ENCODE peak calls at places on chromosomes 5 and 9, in eight cellular contexts. R, C, X, K, V, F, S and L are unnamed samples.

GRCh38 chr5:64822329-64822728 is 53.6 kb downstream of the CWC27 start:
- DNase-seq in R (no peak), X (no peak), V (no peak), S (no peak), C (no peak), F (no peak), K (no peak), L (no peak)

GRCh38 chr5:43017438-43017820 is 22.7 kb downstream of the ANXA2R start:
- DNase-seq in R (no peak), S (peak), X (no peak), C (peak), K (no peak), F (no peak), V (no peak), L (peak)

GRCh38 chr5:146337264-146337904 is 1.3 kb upstream of the POU4F3 start:
- DNase-seq in X (no peak), K (no peak), V (no peak), S (no peak), F (peak), C (no peak), R (no peak), L (no peak)

GRCh38 chr9:137309368-137310189 is 7.5 kb upstream of the NRARP start:
- DNase-seq in K (no peak), F (no peak), X (no peak), R (no peak), S (no peak), V (no peak), C (no peak), L (no peak)

GRCh38 chr9:127036437-127036836 is 86.0 kb downstream of the ANGPTL2 start:
- DNase-seq in C (no peak), X (no peak), K (no peak), R (no peak), V (no peak), F (no peak), S (no peak), L (no peak)

GRCh38 chr5:135145985-135146384 is 112.0 kb upstream of the PITX1 start:
- DNase-seq in V (no peak), K (no peak), C (no peak), F (no peak), X (no peak), S (no peak), R (no peak), L (no peak)

GRCh38 chr9:37540634-37541033 is 35.5 kb downstream of the FBXO10 start:
- DNase-seq in S (no peak), C (no peak), V (no peak), K (no peak), X (no peak), F (no peak), R (peak), L (no peak)

GRCh38 chr5:178467261-178468195 is 122.7 kb downstream of the COL23A1 start:
- DNase-seq in R (no peak), K (no peak), S (no peak), X (peak), F (no peak), V (no peak), C (peak), L (no peak)

GRCh38 chr5:41641621-41642020 is 131.2 kb upstream of the PLCXD3 start:
- DNase-seq in S (peak), C (no peak), X (peak), K (no peak), V (no peak), R (no peak), F (peak), L (no peak)
- TF ChIP-seq CTCF in S (no peak), C (peak), X (no peak), K (no peak), V (no peak), R (no peak), F (peak), L (no peak)

DNA sequence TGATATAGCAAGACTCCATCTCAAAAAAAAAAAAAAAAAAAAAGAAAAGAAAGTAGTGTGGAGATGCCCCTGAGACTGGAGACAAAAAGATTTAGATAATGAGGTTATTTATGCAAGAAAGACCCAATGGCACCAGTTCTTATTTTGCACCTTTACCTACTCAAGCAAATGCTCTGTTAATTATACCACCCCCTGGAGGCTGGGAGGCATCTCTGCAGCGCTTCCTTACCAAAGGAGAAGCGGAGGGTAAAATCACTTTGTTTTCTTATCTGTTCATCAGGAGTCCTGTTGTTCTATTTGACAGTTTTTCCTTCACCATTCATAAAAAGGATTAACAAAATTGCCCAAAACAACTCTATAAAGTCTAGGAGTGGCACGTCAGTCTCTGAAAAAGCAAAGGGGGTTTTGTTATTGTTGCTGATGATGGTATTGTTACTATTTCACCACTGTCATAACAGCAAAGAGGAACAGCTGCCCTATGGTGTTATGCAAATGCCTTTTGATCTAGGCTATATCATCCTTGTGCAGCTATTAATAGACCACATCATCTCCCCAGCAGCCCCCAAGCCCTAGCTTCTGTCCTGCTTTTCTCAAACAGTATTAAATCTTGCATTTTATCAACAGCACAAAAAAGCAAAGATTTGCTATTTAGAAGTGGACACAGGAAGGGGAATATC is 174.0 kb downstream of the PALM2AKAP2 start:
- DNase-seq in X (no peak), S (no peak), K (no peak), F (peak), C (no peak), V (no peak), R (no peak), L (no peak)
- TF ChIP-seq CTCF in X (no peak), S (peak), K (no peak), F (peak), C (peak), V (peak), R (no peak), L (no peak)

DNA sequence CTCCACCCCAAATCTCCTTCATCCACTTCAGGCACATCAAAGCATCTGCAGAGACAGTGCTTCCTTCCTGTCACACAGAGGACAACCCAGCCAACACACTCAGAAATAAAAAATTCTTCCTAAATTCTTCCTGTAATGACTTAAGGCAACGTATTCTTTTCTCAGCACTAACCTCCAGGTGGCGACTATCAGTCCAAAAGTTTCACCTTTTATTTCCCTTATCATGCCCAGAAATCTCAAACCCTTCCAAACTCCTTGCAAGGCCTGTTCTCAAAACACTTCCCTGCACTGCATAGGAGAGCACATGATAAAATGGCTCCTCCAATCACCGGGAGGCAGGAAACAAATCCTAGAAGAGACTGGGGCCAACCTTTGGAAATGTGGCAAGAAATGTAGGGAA is 35.1 kb downstream of the SLIT3 start:
- DNase-seq in K (no peak), S (no peak), C (peak), F (peak), X (peak), V (no peak), R (no peak), L (no peak)
- TF ChIP-seq CTCF in K (no peak), S (no peak), C (peak), F (peak), X (peak), V (peak), R (no peak), L (peak)

DNA sequence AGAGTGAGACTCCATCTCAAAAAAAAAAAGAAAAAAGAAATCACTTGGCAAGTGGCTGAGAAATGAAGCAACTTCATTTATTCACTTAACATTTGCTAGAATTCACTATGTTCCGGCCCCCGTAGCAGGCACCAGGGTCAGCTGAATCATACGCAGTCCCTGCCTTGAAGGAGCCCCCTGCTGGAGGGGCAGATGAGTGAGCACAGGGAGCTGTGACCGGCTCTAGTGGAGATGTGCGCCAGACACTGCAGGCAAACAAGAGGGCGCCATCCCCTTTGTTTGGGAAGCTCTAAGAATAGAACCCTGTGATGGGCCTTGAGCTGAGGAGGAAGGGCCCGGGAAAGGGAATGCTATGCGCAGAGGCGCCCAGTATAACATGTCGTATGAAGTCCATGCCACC is 20.2 kb upstream of the RPL26L1 start:
- DNase-seq in S (no peak), R (no peak), F (peak), V (no peak), K (no peak), X (peak), C (no peak), L (peak)
- TF ChIP-seq CTCF in S (peak), R (peak), F (peak), V (peak), K (no peak), X (peak), C (peak), L (peak)

GRCh38 chr5:34057118-34057517 is 14.1 kb upstream of the C1QTNF3 start:
- DNase-seq in S (no peak), K (no peak), R (no peak), V (no peak), F (no peak), X (no peak), C (no peak), L (no peak)
- TF ChIP-seq CTCF in S (no peak), K (no peak), R (no peak), V (no peak), F (no peak), X (no peak), C (no peak), L (no peak)

DNA sequence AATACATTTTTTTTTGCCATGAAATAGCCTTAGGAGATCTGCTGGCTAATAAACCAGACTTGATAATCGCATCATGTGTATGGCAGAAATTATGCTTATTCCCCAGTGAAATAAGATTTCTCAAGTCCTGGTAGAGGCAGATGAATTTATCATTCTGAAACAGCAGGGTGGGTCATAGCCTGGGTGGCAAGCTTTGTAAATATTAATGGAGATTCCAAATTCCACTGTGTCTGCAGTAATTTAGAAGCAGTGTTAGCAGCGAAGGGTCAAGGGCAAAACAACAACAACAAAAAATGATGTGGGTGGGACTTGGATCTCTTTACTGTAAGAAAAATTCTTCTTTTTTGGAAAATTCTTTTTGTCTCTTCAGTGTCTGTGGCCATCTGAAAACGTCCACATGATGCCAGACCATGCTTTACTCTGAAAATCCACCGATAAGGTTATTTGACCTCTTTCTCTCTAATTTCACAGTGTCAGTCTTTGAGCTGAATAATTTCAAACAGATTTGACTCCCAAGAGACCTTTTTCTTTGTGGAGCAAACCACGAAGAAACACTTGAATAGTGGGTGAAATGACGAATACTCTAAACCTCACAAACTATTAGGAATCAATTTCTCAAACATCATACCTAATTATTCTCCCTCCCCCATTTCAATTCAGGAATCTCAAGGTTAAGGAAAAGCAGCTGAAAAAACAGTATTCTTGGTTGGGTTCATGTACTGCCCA is 106.0 kb upstream of the RPS23 start:
- DNase-seq in R (no peak), V (peak), X (no peak), F (no peak), C (peak), S (peak), K (no peak), L (no peak)
- TF ChIP-seq CTCF in R (no peak), V (no peak), X (no peak), F (no peak), C (no peak), S (no peak), K (no peak), L (no peak)

DNA sequence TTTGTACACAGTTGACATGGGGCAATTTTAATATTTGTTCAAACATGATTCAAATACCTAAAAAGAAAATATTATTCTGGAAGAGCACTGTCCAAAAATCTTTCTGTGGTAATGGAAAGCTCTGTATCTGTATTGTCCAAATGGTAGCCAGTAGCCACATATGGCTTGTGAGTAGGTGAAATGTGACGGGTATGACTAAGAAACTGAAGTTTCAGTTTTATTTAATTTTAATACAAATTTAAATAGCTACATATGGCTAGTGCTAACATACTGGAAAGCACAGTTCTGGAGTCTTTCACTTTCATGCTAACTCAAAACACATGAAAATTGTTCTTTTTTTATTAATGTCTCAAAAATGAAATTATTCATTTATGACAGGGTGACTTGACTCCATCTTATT is 132.6 kb downstream of the PLK2 start:
- DNase-seq in X (no peak), C (no peak), V (no peak), K (no peak), R (no peak), F (no peak), S (no peak), L (no peak)
- TF ChIP-seq CTCF in X (no peak), C (no peak), V (no peak), K (no peak), R (no peak), F (no peak), S (no peak), L (no peak)

GRCh38 chr9:29826421-29826820 is 2253.1 kb upstream of the C9orf72 start:
- DNase-seq in V (no peak), C (no peak), R (no peak), X (no peak), S (no peak), K (no peak), F (no peak), L (no peak)

GRCh38 chr9:29830815-29831214 is 2257.5 kb upstream of the C9orf72 start:
- DNase-seq in K (no peak), R (no peak), C (peak), V (peak), X (peak), S (peak), F (peak), L (peak)
- TF ChIP-seq CTCF in K (no peak), R (peak), C (peak), V (peak), X (peak), S (no peak), F (peak), L (peak)

GRCh38 chr5:142597025-142597424 is 88.9 kb downstream of the FGF1 start:
- DNase-seq in X (no peak), K (no peak), V (no peak), R (no peak), C (no peak), F (no peak), S (no peak), L (no peak)

GRCh38 chr5:142598338-142598700 is 87.6 kb downstream of the FGF1 start:
- DNase-seq in V (no peak), K (no peak), R (no peak), X (no peak), C (no peak), S (no peak), F (no peak), L (no peak)

GRCh38 chr5:142600611-142601360 is 85.1 kb downstream of the FGF1 start:
- DNase-seq in C (peak), F (no peak), K (no peak), S (peak), V (peak), R (peak), X (no peak), L (no peak)

GRCh38 chr5:142600092-142600491 is 85.8 kb downstream of the FGF1 start:
- DNase-seq in K (no peak), C (no peak), F (no peak), X (no peak), V (no peak), R (no peak), S (peak), L (no peak)

GRCh38 chr5:142597546-142598337 is 88.1 kb downstream of the FGF1 start:
- DNase-seq in R (no peak), F (peak), S (peak), K (no peak), X (peak), V (peak), C (peak), L (no peak)
- TF ChIP-seq CTCF in R (no peak), F (no peak), S (peak), K (no peak), X (peak), V (peak), C (no peak), L (no peak)

GRCh38 chr9:18142964-18143363 is 331.0 kb upstream of the ADAMTSL1 start:
- DNase-seq in R (no peak), S (no peak), C (peak), V (no peak), X (peak), F (peak), K (no peak), L (peak)
- TF ChIP-seq CTCF in R (no peak), S (peak), C (peak), V (no peak), X (peak), F (peak), K (no peak), L (no peak)